ENCODE peak calls at places on chromosomes 12 and 14, in eight cellular contexts. A, V, U, Y, F, L, S and W are unnamed samples.

GRCh38 chr12:50555471-50555885 is 50.7 kb downstream of the DIP2B start:
- DNase-seq in A (peak; percentile 25), V (no peak), U (no peak), Y (no peak), F (no peak), L (no peak), S (no peak), W (no peak)

GRCh38 chr12:89461649-89462612 is 62.7 kb downstream of the GALNT4 start:
- DNase-seq in A (no peak), V (peak; percentile 64), U (no peak), Y (no peak), F (peak; percentile 39), L (peak; percentile 57), S (peak; percentile 73), W (no peak)

GRCh38 chr12:17030338-17030737 is 424.4 kb upstream of the LMO3 start:
- DNase-seq in A (no peak), V (no peak), U (no peak), Y (no peak), F (no peak), L (no peak), S (no peak), W (no peak)

GRCh38 chr12:121579190-121579791 is 1.5 kb downstream of the KDM2B start:
- DNase-seq in A (no peak), V (peak; percentile 32), U (no peak), Y (no peak), F (no peak), L (no peak), S (no peak), W (peak; percentile 51)

GRCh38 chr14:77036484-77037337 is 8.2 kb upstream of the IRF2BPL start:
- DNase-seq in A (no peak), V (no peak), U (no peak), Y (no peak), F (no peak), L (no peak), S (no peak), W (no peak)

GRCh38 chr12:58253663-58254062 is 312.3 kb downstream of the ATP23 start:
- DNase-seq in A (no peak), V (peak; percentile 75), U (no peak), Y (no peak), F (no peak), L (no peak), S (no peak), W (no peak)

GRCh38 chr12:53995311-53996187 is 4.4 kb upstream of the HOXC9 start:
- DNase-seq in A (no peak), V (no peak), U (no peak), Y (no peak), F (no peak), L (no peak), S (no peak), W (no peak)

GRCh38 chr12:102426599-102427541 is 53.5 kb downstream of the IGF1 start:
- DNase-seq in A (no peak), V (peak; percentile 46), U (peak; percentile 22), Y (no peak), F (no peak), L (no peak), S (no peak), W (no peak)

GRCh38 chr12:38384816-38385491 is 68.4 kb downstream of the ALG10B start:
- DNase-seq in A (no peak), V (peak; percentile 86), U (no peak), Y (no peak), F (no peak), L (no peak), S (no peak), W (no peak)

GRCh38 chr12:54352891-54353874 is 11.1 kb downstream of the GPR84 start:
- DNase-seq in A (no peak), V (peak; percentile 36), U (no peak), Y (no peak), F (no peak), L (no peak), S (no peak), W (no peak)